ENCODE peak calls at places on chromosomes 2 and 18, in eight cellular contexts. P is uterus, L is body of pancreas, A is PC-9, U is heart right ventricle, Y is gastrocnemius medialis, Q is cardiac muscle cell, B is lung. M is an unnamed sample.

GRCh38 chr2:206783718-206784117 is 18.3 kb downstream of the FASTKD2 start:
- DNase-seq in P (no peak), L (no peak), A (no peak), U (no peak), Y (no peak), Q (peak; percentile 15), B (no peak), M (no peak)

GRCh38 chr18:2856499-2856898 is 9.7 kb downstream of the EMILIN2 start:
- DNase-seq in P (no peak), L (no peak), A (no peak), U (no peak), Y (no peak), Q (peak; percentile 41), B (no peak), M (no peak)

GRCh38 chr18:46338213-46338612 is 234.0 kb downstream of the HAUS1 start:
- DNase-seq in P (no peak), L (no peak), A (no peak), U (no peak), Y (no peak), Q (no peak), B (no peak), M (no peak)

GRCh38 chr2:189370719-189371118 is 70.6 kb upstream of the WDR75 start:
- DNase-seq in P (no peak), L (no peak), A (no peak), U (no peak), Y (no peak), Q (peak; percentile 67), B (no peak), M (no peak)

GRCh38 chr2:72104821-72105588 is 42.7 kb downstream of the CYP26B1 start:
- DNase-seq in P (no peak), L (no peak), A (no peak), U (no peak), Y (no peak), Q (no peak), B (no peak), M (no peak)

GRCh38 chr2:20356042-20356441 is 5.4 kb upstream of the PUM2 start:
- DNase-seq in P (no peak), L (no peak), A (no peak), U (no peak), Y (peak; percentile 39), Q (peak; percentile 73), B (no peak), M (no peak)

GRCh38 chr2:159609933-159610523 is 6.3 kb downstream of the BAZ2B start:
- DNase-seq in P (no peak), L (no peak), A (no peak), U (no peak), Y (no peak), Q (no peak), B (no peak), M (no peak)

GRCh38 chr18:57961411-57961810 is 82.6 kb upstream of the NEDD4L start:
- DNase-seq in P (no peak), L (no peak), A (no peak), U (no peak), Y (no peak), Q (no peak), B (no peak), M (no peak)

GRCh38 chr2:118380915-118381653 is 292.8 kb downstream of the INSIG2 start:
- DNase-seq in P (no peak), L (no peak), A (no peak), U (no peak), Y (no peak), Q (no peak), B (no peak), M (no peak)

GRCh38 chr18:32298289-32298688 is 108.5 kb downstream of the MEP1B start:
- DNase-seq in P (no peak), L (no peak), A (no peak), U (no peak), Y (no peak), Q (peak; percentile 45), B (no peak), M (no peak)

GRCh38 chr18:32299489-32299888 is 109.7 kb downstream of the MEP1B start:
- DNase-seq in P (no peak), L (no peak), A (no peak), U (no peak), Y (no peak), Q (no peak), B (no peak), M (no peak)

GRCh38 chr18:32297851-32298250 is 108.0 kb downstream of the MEP1B start:
- DNase-seq in P (no peak), L (no peak), A (no peak), U (no peak), Y (no peak), Q (no peak), B (no peak), M (no peak)

GRCh38 chr18:32295604-32296003 is 105.8 kb downstream of the MEP1B start:
- DNase-seq in P (no peak), L (no peak), A (no peak), U (no peak), Y (no peak), Q (no peak), B (no peak), M (no peak)

GRCh38 chr18:32296851-32297250 is 107.0 kb downstream of the MEP1B start:
- DNase-seq in P (no peak), L (no peak), A (no peak), U (no peak), Y (no peak), Q (no peak), B (no peak), M (no peak)
- H3K4me1 ChIP-seq in P (no peaks in the 10 kb centered on the region), L (peaks cover 8% of the 10 kb centered on the region), A (peaks cover 10% of the 10 kb centered on the region), U (peaks cover under 1% of the 10 kb centered on the region), Y (peaks cover 16% of the 10 kb centered on the region), Q (peaks cover under 1% of the 10 kb centered on the region), B (peaks cover 4% of the 10 kb centered on the region), M (peaks cover 6% of the 10 kb centered on the region)

GRCh38 chr2:65035544-65035943 is 20.7 kb upstream of the CEP68 start:
- DNase-seq in P (no peak), L (no peak), A (no peak), U (no peak), Y (no peak), Q (no peak), B (no peak), M (no peak)

GRCh38 chr2:65032016-65032975 is 23.9 kb upstream of the CEP68 start:
- DNase-seq in P (no peak), L (no peak), A (no peak), U (no peak), Y (no peak), Q (peak; percentile 21), B (no peak), M (peak; percentile 73)

GRCh38 chr2:65030933-65031332 is 25.3 kb upstream of the CEP68 start:
- DNase-seq in P (no peak), L (no peak), A (no peak), U (no peak), Y (no peak), Q (no peak), B (no peak), M (no peak)

GRCh38 chr2:65031341-65032015 is 24.7 kb upstream of the CEP68 start:
- DNase-seq in P (no peak), L (peak; percentile 17), A (no peak), U (no peak), Y (no peak), Q (peak; percentile 29), B (no peak), M (peak; percentile 51)

DNA sequence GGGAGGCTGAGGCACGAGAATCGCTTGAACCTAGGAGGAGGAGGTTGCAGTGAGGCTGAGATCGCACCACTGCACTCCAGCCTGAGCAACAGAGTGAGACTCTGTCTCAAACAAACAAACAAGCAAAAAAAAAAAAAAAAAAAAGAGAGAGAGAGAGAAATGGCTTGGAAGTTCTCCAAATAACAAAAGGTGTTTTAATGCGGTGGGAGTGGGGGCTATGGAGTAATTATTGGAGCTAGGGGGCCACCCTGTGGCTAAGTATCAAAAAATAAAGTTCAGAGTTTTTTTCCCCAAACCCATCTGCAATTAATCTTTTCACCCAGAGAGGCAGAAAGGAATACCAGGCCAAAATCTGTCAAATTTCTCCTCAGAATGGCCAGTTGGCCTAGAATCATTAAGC is 23.0 kb upstream of the CEP68 start:
- DNase-seq in P (no peak), L (no peak), A (no peak), U (no peak), Y (no peak), Q (peak; percentile 41), B (no peak), M (no peak)
- TF ChIP-seq CTCF in P (no peak), L (no peak), A (no peak), U (no peak), Y (no peak), Q (peak; percentile 12), B (no peak), M (no peak)

DNA sequence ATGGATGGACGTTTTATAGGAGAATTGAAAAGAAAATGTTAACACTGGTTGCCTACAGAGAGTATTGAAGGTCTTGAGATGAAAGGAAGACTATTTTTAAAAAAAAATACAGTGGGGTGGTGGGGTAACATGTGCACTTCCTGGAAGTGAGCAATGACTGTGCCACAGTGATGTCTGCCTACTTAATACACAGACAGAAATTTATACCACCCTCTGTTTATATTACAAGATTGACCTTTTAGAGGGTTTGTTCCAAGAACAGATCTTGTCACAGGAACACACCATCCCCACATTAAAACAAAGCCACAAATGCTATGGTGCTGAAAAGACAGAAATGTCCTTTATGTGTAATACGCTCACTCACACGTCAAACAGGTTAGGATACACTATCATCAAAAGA is 87.6 kb downstream of the THADA start:
- DNase-seq in P (no peak), L (no peak), A (no peak), U (no peak), Y (no peak), Q (no peak), B (no peak), M (no peak)
- H3K4me3 ChIP-seq in P (no peak overlapping the region), L (no peak overlapping the region), A (no peak overlapping the region), U (no peak overlapping the region), Y (no peak overlapping the region), Q (no peak overlapping the region), B (no peak overlapping the region), M (no peak overlapping the region)

GRCh38 chr2:26215833-26216232 is 28.6 kb downstream of the HADHA start:
- DNase-seq in P (no peak), L (no peak), A (no peak), U (no peak), Y (no peak), Q (no peak), B (no peak), M (no peak)

GRCh38 chr2:26216587-26216986 is 27.8 kb downstream of the HADHA start:
- DNase-seq in P (no peak), L (no peak), A (no peak), U (no peak), Y (no peak), Q (no peak), B (no peak), M (no peak)

GRCh38 chr2:26217720-26218119 is 26.7 kb downstream of the HADHA start:
- DNase-seq in P (no peak), L (no peak), A (no peak), U (no peak), Y (no peak), Q (no peak), B (no peak), M (no peak)

GRCh38 chr2:26214759-26215158 is 29.7 kb downstream of the HADHA start:
- DNase-seq in P (no peak), L (no peak), A (no peak), U (no peak), Y (no peak), Q (no peak), B (no peak), M (no peak)

DNA sequence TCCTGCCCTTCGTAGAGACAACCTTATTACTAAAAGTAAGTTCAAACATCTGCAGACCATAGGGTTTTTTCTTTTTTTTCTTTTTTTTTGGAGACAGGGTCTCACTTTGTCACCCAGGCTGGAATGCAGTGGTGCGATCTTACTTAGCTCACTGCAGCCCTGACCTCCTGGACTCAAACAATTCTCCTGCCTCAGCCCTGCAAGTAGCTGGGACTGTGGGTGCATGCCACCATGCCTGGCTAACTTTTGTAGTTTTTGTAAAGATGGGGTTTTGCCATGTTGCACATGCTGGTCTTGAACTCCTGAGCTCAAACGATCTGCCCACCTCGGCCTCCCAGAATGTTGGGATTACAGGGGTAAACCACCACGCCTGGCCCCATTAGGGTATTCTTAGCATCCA is 32.4 kb downstream of the HADHA start:
- DNase-seq in P (no peak), L (no peak), A (no peak), U (no peak), Y (no peak), Q (no peak), B (no peak), M (no peak)
- H3K4me1 ChIP-seq in P (no peaks in the 10 kb centered on the region), L (no peaks in the 10 kb centered on the region), A (no peaks in the 10 kb centered on the region), U (no peaks in the 10 kb centered on the region), Y (no peaks in the 10 kb centered on the region), Q (no peaks in the 10 kb centered on the region), B (no peaks in the 10 kb centered on the region), M (no peaks in the 10 kb centered on the region)